ENCODE peak calls at places on chromosomes 7 and 10, in six cellular contexts. H is left lung; B is PC-3; N is fibroblast of lung; C is CD8-positive, alpha-beta T cell; X is HAP-1. S is an unnamed sample.
A peak's percentile ranks its signal among the peaks of the same experiment; 100 is the strongest.

GRCh38 chr10:120414946-120415345 is 42.1 kb upstream of the PLPP4 start:
- DNase-seq in B (no peak), C (no peak), X (no peak), H (no peak), N (no peak), S (no peak)

GRCh38 chr10:63003816-63004453 is 129.2 kb upstream of the NRBF2 start:
- DNase-seq in H (no peak), X (no peak), B (peak; percentile 87), N (no peak), C (no peak), S (no peak)

GRCh38 chr7:105014725-105015630 is 973 bp downstream of the KMT2E start:
- DNase-seq in C (peak; percentile 57), N (peak; percentile 42), B (peak; percentile 33), H (peak; percentile 70), X (peak; percentile 53), S (peak; percentile 60)

GRCh38 chr7:141073173-141073640 is 657 bp upstream of the TMEM178B start:
- DNase-seq in C (no peak), N (peak; percentile 63), X (peak; percentile 53), B (peak; percentile 7), H (no peak), S (peak; percentile 34)

GRCh38 chr10:12644380-12645144 is 295.2 kb downstream of the CAMK1D start:
- DNase-seq in X (no peak), B (no peak), C (no peak), H (no peak), N (peak; percentile 26), S (no peak)

GRCh38 chr7:75993689-75994387 is 557 bp downstream of the TMEM120A start:
- DNase-seq in C (no peak), B (peak; percentile 31), H (no peak), N (peak; percentile 50), X (peak; percentile 51), S (no peak)

GRCh38 chr7:33776791-33777190 is 128.5 kb upstream of the BMPER start:
- DNase-seq in N (peak; percentile 51), H (no peak), B (peak; percentile 7), C (no peak), X (no peak), S (no peak)

GRCh38 chr7:20458483-20458882 is 127.8 kb downstream of the ITGB8 start:
- DNase-seq in N (no peak), B (peak; percentile 3), X (no peak), H (no peak), C (no peak), S (no peak)

GRCh38 chr7:117808910-117809705 is 64.1 kb downstream of the CTTNBP2 start:
- DNase-seq in H (no peak), B (no peak), N (peak; percentile 86), X (no peak), C (no peak), S (no peak)

GRCh38 chr10:7316839-7317238 is 94.0 kb downstream of the SFMBT2 start:
- DNase-seq in X (no peak), N (no peak), B (no peak), H (no peak), C (no peak), S (no peak)

GRCh38 chr10:103181244-103181643 is 11.8 kb downstream of the NT5C2 start:
- DNase-seq in B (no peak), H (no peak), N (no peak), C (no peak), X (no peak), S (no peak)

GRCh38 chr7:99137418-99138180 is 6.3 kb downstream of the SMURF1 start:
- DNase-seq in X (peak; percentile 41), N (peak; percentile 93), H (no peak), B (no peak), C (no peak), S (no peak)

GRCh38 chr10:121927841-121928527 is at the start of gene ATE1:
- DNase-seq in C (peak; percentile 78), X (peak; percentile 87), B (peak; percentile 84), H (peak; percentile 91), N (peak; percentile 90), S (peak; percentile 92)

GRCh38 chr10:8300925-8301707 is 246.6 kb downstream of the GATA3 start:
- DNase-seq in C (no peak), B (no peak), N (no peak), X (no peak), H (no peak), S (no peak)

GRCh38 chr10:9254353-9254752 is 1199.9 kb downstream of the GATA3 start:
- DNase-seq in C (no peak), B (no peak), H (no peak), N (peak; percentile 72), X (no peak), S (no peak)

GRCh38 chr10:101140950-101141621 is 10.0 kb downstream of the TLX1 start:
- DNase-seq in X (no peak), C (no peak), H (no peak), N (no peak), B (no peak), S (no peak)

GRCh38 chr7:50335230-50335794 is 30.8 kb downstream of the IKZF1 start:
- DNase-seq in B (no peak), C (no peak), X (no peak), H (no peak), N (no peak), S (no peak)

GRCh38 chr7:46930336-46930735 is 651.6 kb downstream of the TNS3 start:
- DNase-seq in X (no peak), H (no peak), C (no peak), B (peak; percentile 85), N (peak; percentile 96), S (no peak)

GRCh38 chr10:110919971-110920881 is 822 bp downstream of the SHOC2 start:
- DNase-seq in C (peak; percentile 23), B (peak; percentile 21), X (peak; percentile 38), H (peak; percentile 53), N (peak; percentile 34), S (no peak)

GRCh38 chr10:24357344-24358021 is 148.5 kb downstream of the KIAA1217 start:
- DNase-seq in B (no peak), C (no peak), X (no peak), N (peak; percentile 58), H (no peak), S (no peak)

GRCh38 chr10:129853236-129853946 is 110.7 kb downstream of the EBF3 start:
- DNase-seq in N (no peak), X (peak; percentile 25), H (no peak), C (no peak), B (peak; percentile 19), S (no peak)

GRCh38 chr7:75872073-75872782 is 6.6 kb upstream of the RHBDD2 start:
- DNase-seq in N (peak; percentile 46), B (no peak), X (no peak), H (no peak), C (no peak), S (no peak)

GRCh38 chr7:38207843-38208242 is 29.8 kb downstream of the STARD3NL start:
- DNase-seq in X (no peak), N (no peak), B (no peak), C (no peak), H (no peak), S (no peak)

GRCh38 chr7:22563115-22563514 is 63.1 kb upstream of the STEAP1B start:
- DNase-seq in X (no peak), N (no peak), B (no peak), H (no peak), C (no peak), S (no peak)

GRCh38 chr10:84537447-84537931 is 209.1 kb downstream of the CCSER2 start:
- DNase-seq in B (peak; percentile 75), N (peak; percentile 41), C (no peak), H (no peak), X (peak; percentile 76), S (peak; percentile 26)
- H3K27me3 ChIP-seq in B (no peaks in the 10 kb centered on the region), N (no peaks in the 10 kb centered on the region), C (peaks cover 9% of the 10 kb centered on the region), H (peaks cover 29% of the 10 kb centered on the region), X (no peaks in the 10 kb centered on the region), S (no peaks in the 10 kb centered on the region)

GRCh38 chr10:89813546-89813945 is 112.2 kb downstream of the KIF20B start:
- DNase-seq in C (no peak), H (no peak), N (no peak), X (no peak), B (no peak), S (no peak)

GRCh38 chr10:89810908-89811515 is 109.6 kb downstream of the KIF20B start:
- DNase-seq in X (no peak), H (no peak), C (no peak), B (no peak), N (no peak), S (no peak)

GRCh38 chr10:89815049-89815853 is 113.9 kb downstream of the KIF20B start:
- DNase-seq in X (no peak), C (no peak), N (no peak), H (no peak), B (no peak), S (no peak)

GRCh38 chr10:89814278-89814677 is 112.9 kb downstream of the KIF20B start:
- DNase-seq in B (no peak), X (no peak), C (no peak), N (no peak), H (no peak), S (no peak)
- H3K4me3 ChIP-seq in B (no peak overlapping the region), X (no peak overlapping the region), C (no peak overlapping the region), N (no peak overlapping the region), H (no peak overlapping the region), S (no peak overlapping the region)

GRCh38 chr7:156151082-156151481 is 338.8 kb upstream of the SHH start:
- DNase-seq in X (no peak), N (no peak), H (no peak), B (no peak), C (no peak), S (no peak)

GRCh38 chr7:156151658-156152057 is 339.4 kb upstream of the SHH start:
- DNase-seq in N (no peak), H (no peak), C (no peak), X (no peak), B (no peak), S (no peak)

GRCh38 chr7:156152380-156152779 is 340.1 kb upstream of the SHH start:
- DNase-seq in C (no peak), B (peak; percentile 17), H (no peak), X (no peak), N (no peak), S (no peak)

GRCh38 chr7:156155988-156156733 is 343.9 kb upstream of the SHH start:
- DNase-seq in X (no peak), N (no peak), H (no peak), B (no peak), C (no peak), S (no peak)

GRCh38 chr7:156153590-156153989 is 341.3 kb upstream of the SHH start:
- DNase-seq in B (no peak), H (no peak), C (no peak), N (no peak), X (no peak), S (no peak)
- H3K27me3 ChIP-seq in B (peaks cover 13% of the 10 kb centered on the region), H (no peaks in the 10 kb centered on the region), C (no peaks in the 10 kb centered on the region), N (no peaks in the 10 kb centered on the region), X (no peaks in the 10 kb centered on the region), S (no peaks in the 10 kb centered on the region)

DNA sequence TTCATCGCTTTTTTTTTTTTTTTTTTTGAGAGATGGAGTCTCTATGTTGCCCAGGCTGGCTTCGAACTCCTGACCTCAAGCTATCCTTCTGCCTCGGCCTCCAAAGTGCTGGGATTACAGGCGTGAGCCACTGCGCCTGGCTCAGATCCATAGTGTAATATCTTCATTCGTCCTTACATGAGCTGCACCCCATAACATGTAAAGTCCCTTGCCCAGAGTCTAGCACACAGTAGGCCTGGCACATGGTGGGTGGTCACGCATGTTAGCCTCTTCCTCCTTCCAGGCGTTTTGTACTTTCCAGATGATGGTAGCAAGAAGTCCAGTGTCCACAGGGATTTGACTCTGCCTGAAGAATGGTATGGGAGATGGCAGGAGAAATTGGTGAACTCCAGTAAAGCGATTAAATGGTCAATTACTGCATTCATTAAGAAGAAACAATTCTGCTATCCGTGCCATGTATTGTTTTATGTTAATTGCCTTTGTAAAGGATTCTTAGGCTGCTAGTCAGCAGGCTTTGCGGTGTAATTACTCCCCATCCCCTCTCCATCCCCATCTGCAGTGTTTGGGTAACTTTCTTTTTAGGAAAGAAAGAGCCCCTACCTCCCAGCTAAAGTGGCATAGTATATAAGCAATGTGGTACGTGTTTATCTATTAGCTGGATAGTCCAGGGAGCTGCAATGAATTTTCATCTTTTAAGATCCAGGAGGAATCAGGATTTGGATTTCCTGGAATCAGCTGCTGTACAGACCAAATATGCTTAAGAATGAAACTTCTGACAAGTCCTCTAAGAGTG is 1.2 kb downstream of the TPST1 start:
- DNase-seq in X (peak; percentile 26), C (no peak), B (no peak), H (no peak), N (peak; percentile 33), S (no peak)
- H3K4me3 ChIP-seq in X (peak overlapping the region; percentile 92), C (peak overlapping the region; percentile 84), B (peak overlapping the region; percentile 71), H (peak overlapping the region; percentile 96), N (peak overlapping the region; percentile 99), S (peak overlapping the region; percentile 97)

S was measured in dorsolateral prefrontal cortex.